ENCODE peak calls at places on chromosomes 4 and X, in six cellular contexts. F, P, B, Z, W and V are unnamed samples.

GRCh38 chr4:83855044-83855443 is 319.1 kb downstream of the GPAT3 start:
- DNase-seq in Z (peak; percentile 18), B (no peak), P (no peak), F (peak; percentile 99), W (no peak), V (peak; percentile 14)

GRCh38 chrX:144335402-144335801 is 451.5 kb downstream of the UBE2NL start:
- DNase-seq in B (no peak), W (no peak), Z (no peak), F (no peak), P (no peak), V (no peak)

GRCh38 chr4:140308366-140309123 is 64.9 kb upstream of the SCOC start:
- DNase-seq in B (no peak), W (no peak), F (peak; percentile 96), Z (peak; percentile 60), P (no peak), V (no peak)

GRCh38 chr4:1375051-1375721 is 28.2 kb downstream of the UVSSA start:
- DNase-seq in F (no peak), P (peak; percentile 60), Z (no peak), B (no peak), W (no peak), V (no peak)

GRCh38 chrX:119468186-119468929 is at the start of gene SLC25A5:
- DNase-seq in F (peak; percentile 73), W (peak; percentile 67), P (peak; percentile 94), Z (peak; percentile 72), B (peak; percentile 89), V (peak; percentile 85)

GRCh38 chr4:151921811-151922210 is 161.0 kb upstream of the GATB start:
- DNase-seq in W (no peak), Z (no peak), B (no peak), P (no peak), F (peak; percentile 52), V (no peak)

GRCh38 chrX:44675364-44676024 is 132.8 kb upstream of the FUNDC1 start:
- DNase-seq in P (no peak), Z (peak; percentile 24), W (no peak), B (no peak), F (peak; percentile 96), V (peak; percentile 76)

GRCh38 chr4:148101235-148101634 is 341.0 kb downstream of the NR3C2 start:
- DNase-seq in P (no peak), Z (no peak), B (no peak), W (no peak), F (no peak), V (no peak)

GRCh38 chrX:66015152-66015827 is 24.6 kb downstream of the VSIG4 start:
- DNase-seq in W (no peak), P (peak; percentile 45), B (peak; percentile 80), F (no peak), Z (no peak), V (no peak)

GRCh38 chr4:95910749-95911148 is 70.9 kb downstream of the PDHA2 start:
- DNase-seq in P (no peak), F (no peak), B (no peak), W (no peak), Z (no peak), V (no peak)

GRCh38 chr4:95908806-95909205 is 68.9 kb downstream of the PDHA2 start:
- DNase-seq in W (no peak), Z (no peak), B (no peak), P (no peak), F (no peak), V (no peak)
- H3K9me3 ChIP-seq in W (no peaks in the 10 kb centered on the region), Z (no peaks in the 10 kb centered on the region), B (no peaks in the 10 kb centered on the region), P (no peaks in the 10 kb centered on the region), F (no peaks in the 10 kb centered on the region), V (no peaks in the 10 kb centered on the region)

DNA sequence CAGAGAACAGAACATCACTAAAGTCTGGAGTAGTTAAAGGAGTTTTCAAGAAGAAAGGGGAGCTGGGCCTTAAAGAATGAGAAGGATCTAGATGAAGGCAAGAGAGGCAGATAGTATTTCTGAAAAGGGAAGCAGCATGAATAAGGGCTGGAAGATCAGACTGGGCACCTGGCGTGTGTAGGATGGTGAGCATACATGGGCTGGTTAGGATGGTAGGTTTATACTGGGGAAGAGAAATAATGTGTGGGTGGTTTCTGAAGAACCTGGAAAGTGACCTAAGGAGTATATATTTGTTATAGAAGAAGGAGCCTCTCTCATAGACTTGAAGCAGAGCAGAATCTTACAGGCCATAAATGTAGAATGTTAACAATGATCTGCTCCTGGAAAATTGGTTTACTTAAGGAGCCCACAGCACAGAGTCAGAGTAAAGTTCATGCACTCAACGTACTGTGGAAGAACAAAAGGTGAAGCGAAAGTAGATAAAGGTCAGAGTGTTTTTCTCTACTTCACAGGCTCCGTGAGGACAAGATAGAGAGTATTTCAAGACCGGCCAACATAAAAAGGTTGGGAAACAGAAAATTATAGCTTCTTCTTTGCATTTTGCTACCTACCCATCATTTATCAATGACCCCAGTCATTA is 35.8 kb downstream of the MBNL3 start:
- DNase-seq in Z (no peak), P (no peak), B (no peak), F (no peak), W (no peak), V (no peak)
- H3K9me3 ChIP-seq in Z (no peaks in the 10 kb centered on the region), P (no peaks in the 10 kb centered on the region), B (no peaks in the 10 kb centered on the region), F (no peaks in the 10 kb centered on the region), W (no peaks in the 10 kb centered on the region), V (no peaks in the 10 kb centered on the region)

DNA sequence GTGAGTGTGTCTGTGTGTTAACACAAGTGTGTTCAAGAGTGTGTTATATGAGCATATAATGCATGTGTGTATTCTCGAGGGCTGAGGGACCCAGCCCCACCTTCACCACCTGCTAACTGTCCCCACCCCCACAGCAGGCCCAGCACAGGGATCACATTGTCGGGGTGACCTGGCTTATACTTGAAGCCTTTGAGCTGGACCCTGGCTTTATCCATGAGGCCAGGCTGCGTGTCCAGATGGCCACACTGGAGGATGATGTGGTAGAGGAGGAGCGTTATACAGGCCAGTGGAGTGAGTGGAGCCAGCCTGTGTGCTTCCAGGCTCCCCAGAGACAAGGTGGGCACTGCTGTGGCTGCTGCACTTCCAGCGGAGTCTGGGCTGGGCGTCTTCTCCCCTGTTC is 7.6 kb downstream of the IL9R start:
- DNase-seq in W (no peak), Z (no peak), F (no peak), B (no peak), P (no peak), V (no peak)
- H3K9me3 ChIP-seq in W (no peaks in the 10 kb centered on the region), Z (no peaks in the 10 kb centered on the region), F (no peaks in the 10 kb centered on the region), B (no peaks in the 10 kb centered on the region), P (no peaks in the 10 kb centered on the region), V (no peaks in the 10 kb centered on the region)

GRCh38 chrX:41906515-41907165 is 16.7 kb downstream of the CASK start:
- DNase-seq in P (no peak), W (no peak), B (no peak), Z (no peak), F (peak; percentile 65), V (no peak)

GRCh38 chrX:41900321-41900720 is 23.0 kb downstream of the CASK start:
- DNase-seq in F (no peak), W (no peak), B (peak; percentile 12), P (no peak), Z (no peak), V (no peak)

GRCh38 chrX:41909068-41909467 is 14.3 kb downstream of the CASK start:
- DNase-seq in B (no peak), Z (no peak), F (no peak), P (no peak), W (no peak), V (no peak)

GRCh38 chrX:41903544-41903943 is 19.8 kb downstream of the CASK start:
- DNase-seq in F (no peak), W (no peak), P (no peak), B (no peak), Z (no peak), V (no peak)
- H3K9me3 ChIP-seq in F (no peaks in the 10 kb centered on the region), W (no peaks in the 10 kb centered on the region), P (no peaks in the 10 kb centered on the region), B (no peaks in the 10 kb centered on the region), Z (no peaks in the 10 kb centered on the region), V (peaks cover 9% of the 10 kb centered on the region)

DNA sequence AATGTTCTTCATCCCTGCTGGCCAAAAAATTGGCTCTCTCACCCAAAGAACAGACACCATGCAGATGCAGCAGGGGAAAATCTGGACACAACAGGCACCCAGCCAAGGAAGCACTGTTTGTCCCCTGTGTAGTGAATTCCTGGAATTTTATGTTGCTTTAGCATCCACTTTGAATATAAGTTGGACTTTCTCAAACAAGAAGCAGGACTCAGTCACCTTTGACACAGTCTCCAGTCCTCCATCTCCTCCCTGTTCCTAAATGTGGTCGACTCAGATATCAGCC is 11.8 kb downstream of the ZNF182 start:
- DNase-seq in Z (no peak), B (no peak), P (no peak), W (no peak), F (peak; percentile 10), V (no peak)
- H3K9me3 ChIP-seq in Z (no peaks in the 10 kb centered on the region), B (peaks cover 6% of the 10 kb centered on the region), P (no peaks in the 10 kb centered on the region), W (no peaks in the 10 kb centered on the region), F (no peaks in the 10 kb centered on the region), V (peaks cover 12% of the 10 kb centered on the region)

GRCh38 chr4:25190407-25190806 is 30.2 kb upstream of the SEPSECS start:
- DNase-seq in W (no peak), F (no peak), P (no peak), Z (no peak), B (no peak), V (no peak)
- H3K9me3 ChIP-seq in W (no peaks in the 10 kb centered on the region), F (no peaks in the 10 kb centered on the region), P (no peaks in the 10 kb centered on the region), Z (no peaks in the 10 kb centered on the region), B (no peaks in the 10 kb centered on the region), V (no peaks in the 10 kb centered on the region)

GRCh38 chr4:66016240-66016639 is 346.0 kb upstream of the EPHA5 start:
- DNase-seq in F (no peak), P (no peak), W (no peak), B (no peak), Z (no peak), V (no peak)

GRCh38 chr4:66014146-66014765 is 344.0 kb upstream of the EPHA5 start:
- DNase-seq in Z (no peak), B (no peak), W (no peak), F (no peak), P (no peak), V (peak; percentile 9)

GRCh38 chr4:66023061-66023460 is 352.8 kb upstream of the EPHA5 start:
- DNase-seq in P (no peak), B (no peak), W (no peak), F (peak; percentile 19), Z (no peak), V (no peak)

GRCh38 chr4:66017671-66018070 is 347.4 kb upstream of the EPHA5 start:
- DNase-seq in B (no peak), W (no peak), F (peak; percentile 56), Z (no peak), P (no peak), V (no peak)
- H3K9me3 ChIP-seq in B (no peaks in the 10 kb centered on the region), W (no peaks in the 10 kb centered on the region), F (no peaks in the 10 kb centered on the region), Z (no peaks in the 10 kb centered on the region), P (peaks cover 4% of the 10 kb centered on the region), V (no peaks in the 10 kb centered on the region)

GRCh38 chr4:85806346-85806745 is 331.4 kb downstream of the ARHGAP24 start:
- DNase-seq in B (no peak), W (no peak), F (no peak), Z (no peak), P (no peak), V (no peak)
- H3K9me3 ChIP-seq in B (no peaks in the 10 kb centered on the region), W (no peaks in the 10 kb centered on the region), F (no peaks in the 10 kb centered on the region), Z (no peaks in the 10 kb centered on the region), P (no peaks in the 10 kb centered on the region), V (no peaks in the 10 kb centered on the region)

DNA sequence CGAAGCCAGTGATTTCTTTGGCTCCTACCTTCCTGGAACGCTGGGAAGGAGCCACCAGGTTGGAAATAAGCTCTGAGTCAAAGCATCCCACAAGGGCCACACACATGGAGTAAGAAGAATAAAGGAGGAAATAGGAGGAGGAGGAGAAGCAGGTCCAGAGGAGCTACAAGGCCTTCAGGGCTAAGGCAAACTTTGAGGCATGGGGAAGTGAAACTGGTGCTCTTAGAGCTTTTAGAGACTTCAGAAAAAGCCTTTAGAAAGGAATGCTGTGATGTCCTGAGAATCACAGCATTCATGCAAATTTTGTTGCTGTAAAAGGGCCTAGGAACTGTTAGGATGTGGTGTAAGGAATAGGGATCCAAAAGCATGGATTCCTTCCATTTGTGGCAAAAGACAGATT is 135.9 kb upstream of the ARHGEF9 start:
- DNase-seq in Z (no peak), P (no peak), F (no peak), B (peak; percentile 1), W (no peak), V (no peak)
- H3K9me3 ChIP-seq in Z (peaks cover 5% of the 10 kb centered on the region), P (no peaks in the 10 kb centered on the region), F (no peaks in the 10 kb centered on the region), B (no peaks in the 10 kb centered on the region), W (no peaks in the 10 kb centered on the region), V (peaks cover 14% of the 10 kb centered on the region)